ENCODE peak calls at places on chromosomes 6 and 20, in six cellular contexts. J is mesendoderm, Z is neuronal stem cell, H is IMR-90, T is mesenchymal stem cell, O is H1. M is an unnamed sample.

GRCh38 chr6:132236281-132236680 is 165.0 kb downstream of the MOXD1 start:
- DNase-seq in H (peak; percentile 15), O (no peak), T (no peak), Z (no peak), J (no peak), M (no peak)

GRCh38 chr20:22861231-22861980 is 173.7 kb upstream of the SSTR4 start:
- DNase-seq in O (no peak), J (no peak), H (peak; percentile 10), Z (no peak), T (peak; percentile 50), M (no peak)

GRCh38 chr6:163943647-163944395 is 529.3 kb downstream of the QKI start:
- DNase-seq in O (peak; percentile 68), Z (peak; percentile 96), H (peak; percentile 35), T (peak; percentile 24), J (peak; percentile 92), M (peak; percentile 85)

GRCh38 chr20:40686893-40687292 is 2.1 kb downstream of the MAFB start:
- DNase-seq in O (no peak), J (no peak), T (no peak), H (no peak), Z (no peak), M (peak; percentile 33)

GRCh38 chr6:158539363-158539762 is 20.5 kb upstream of the TMEM181 start:
- DNase-seq in O (no peak), Z (no peak), J (no peak), T (no peak), H (no peak), M (peak; percentile 8)

GRCh38 chr20:51696304-51697118 is 71.7 kb downstream of the ATP9A start:
- DNase-seq in O (no peak), T (peak; percentile 50), J (no peak), H (no peak), Z (no peak), M (no peak)

GRCh38 chr6:30759575-30760239 is 15.4 kb upstream of the IER3 start:
- DNase-seq in O (no peak), Z (no peak), T (peak; percentile 97), J (peak; percentile 96), H (peak; percentile 98), M (no peak)

GRCh38 chr6:64732888-64733287 is 974.1 kb downstream of the EYS start:
- DNase-seq in O (no peak), J (peak; percentile 83), H (no peak), Z (no peak), T (peak; percentile 59), M (no peak)

GRCh38 chr6:89527634-89528033 is 94.7 kb downstream of the ANKRD6 start:
- DNase-seq in T (no peak), O (no peak), Z (no peak), H (no peak), J (peak; percentile 54), M (no peak)

GRCh38 chr6:96110878-96111277 is 95.1 kb downstream of the FUT9 start:
- DNase-seq in H (no peak), T (no peak), O (no peak), J (no peak), Z (no peak), M (no peak)

GRCh38 chr20:48329676-48330644 is 497.8 kb downstream of the PREX1 start:
- DNase-seq in T (peak; percentile 16), H (peak; percentile 51), O (no peak), Z (no peak), J (peak; percentile 68), M (peak; percentile 55)

GRCh38 chr6:106997392-106998257 is 23.1 kb upstream of the CD24 start:
- DNase-seq in J (peak; percentile 82), Z (peak; percentile 49), H (peak; percentile 51), T (peak; percentile 38), O (peak; percentile 86), M (peak; percentile 84)

GRCh38 chr20:51930775-51931174 is 128.5 kb upstream of the SALL4 start:
- DNase-seq in O (no peak), H (peak; percentile 68), Z (no peak), J (peak; percentile 51), T (peak; percentile 81), M (no peak)

GRCh38 chr6:108168980-108169800 is 3.4 kb downstream of the NR2E1 start:
- DNase-seq in H (no peak), T (no peak), J (no peak), O (peak; percentile 69), Z (peak; percentile 52), M (peak; percentile 54)

GRCh38 chr20:43389231-43389630 is 68.5 kb upstream of the SRSF6 start:
- DNase-seq in J (no peak), H (no peak), O (no peak), Z (no peak), T (no peak), M (no peak)

GRCh38 chr6:121305957-121306607 is 28.2 kb downstream of the TBC1D32 start:
- DNase-seq in Z (peak; percentile 12), H (peak; percentile 25), J (peak; percentile 59), T (peak; percentile 60), O (no peak), M (no peak)

GRCh38 chr20:12086359-12086758 is 168.7 kb downstream of the BTBD3 start:
- DNase-seq in O (no peak), Z (peak; percentile 20), J (no peak), H (peak; percentile 36), T (no peak), M (no peak)

GRCh38 chr6:155077331-155077730 is 82.2 kb downstream of the TIAM2 start:
- DNase-seq in O (no peak), T (no peak), J (no peak), H (no peak), Z (no peak), M (no peak)

GRCh38 chr6:5098501-5099270 is 13.5 kb downstream of the PPP1R3G start:
- DNase-seq in J (no peak), O (no peak), H (no peak), T (no peak), Z (no peak), M (no peak)

GRCh38 chr6:142356271-142356938 is 54.6 kb downstream of the ADGRG6 start:
- DNase-seq in Z (no peak), O (no peak), J (no peak), H (peak; percentile 50), T (peak; percentile 71), M (no peak)

GRCh38 chr6:29926795-29927427 is 15.4 kb upstream of the HLA-A start:
- DNase-seq in J (no peak), O (peak; percentile 64), T (no peak), H (peak; percentile 73), Z (no peak), M (peak; percentile 76)

GRCh38 chr6:105838156-105838555 is 248.0 kb upstream of the PRDM1 start:
- DNase-seq in O (no peak), J (no peak), Z (no peak), H (peak; percentile 15), T (no peak), M (no peak)

DNA sequence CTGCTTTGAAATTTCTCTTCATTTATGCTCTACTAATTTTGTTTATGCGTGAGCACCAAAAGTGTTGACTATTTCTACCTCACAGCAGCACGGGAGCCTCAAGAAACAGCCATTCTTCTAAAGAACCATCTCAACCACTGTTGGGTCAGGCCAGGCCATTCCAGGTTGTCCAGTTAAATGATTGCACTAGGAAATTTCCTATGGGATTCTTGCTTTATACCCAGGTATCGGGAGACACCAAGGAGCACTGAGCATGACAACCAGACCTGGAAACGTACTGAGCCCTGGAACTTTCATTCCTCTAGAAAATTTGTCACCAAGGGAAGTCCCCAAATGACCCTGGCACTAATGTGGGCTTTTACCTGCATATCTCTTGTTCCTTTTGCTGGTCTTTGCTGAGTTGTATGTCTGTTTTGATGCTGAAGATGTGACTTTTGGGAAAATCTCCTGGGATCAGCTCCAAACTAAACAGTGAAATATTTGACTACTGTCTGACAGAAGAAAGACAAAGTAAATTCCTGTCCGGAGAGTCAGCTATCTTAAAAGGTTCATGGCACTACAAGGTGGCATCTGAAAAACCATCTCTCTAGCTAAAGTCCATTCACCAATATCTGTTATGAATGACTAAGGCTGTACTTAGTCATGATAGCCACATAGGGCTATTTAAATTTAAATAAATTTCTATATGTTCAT is 70.5 kb downstream of the SNAP25 start:
- DNase-seq in H (no peak), O (no peak), T (no peak), J (no peak), Z (no peak), M (no peak)
- H3K27me3 ChIP-seq in H (no peaks in the 10 kb centered on the region), O (no peaks in the 10 kb centered on the region), T (peaks cover 4% of the 10 kb centered on the region), J (no peaks in the 10 kb centered on the region), Z (no peaks in the 10 kb centered on the region), M (no peaks in the 10 kb centered on the region)

DNA sequence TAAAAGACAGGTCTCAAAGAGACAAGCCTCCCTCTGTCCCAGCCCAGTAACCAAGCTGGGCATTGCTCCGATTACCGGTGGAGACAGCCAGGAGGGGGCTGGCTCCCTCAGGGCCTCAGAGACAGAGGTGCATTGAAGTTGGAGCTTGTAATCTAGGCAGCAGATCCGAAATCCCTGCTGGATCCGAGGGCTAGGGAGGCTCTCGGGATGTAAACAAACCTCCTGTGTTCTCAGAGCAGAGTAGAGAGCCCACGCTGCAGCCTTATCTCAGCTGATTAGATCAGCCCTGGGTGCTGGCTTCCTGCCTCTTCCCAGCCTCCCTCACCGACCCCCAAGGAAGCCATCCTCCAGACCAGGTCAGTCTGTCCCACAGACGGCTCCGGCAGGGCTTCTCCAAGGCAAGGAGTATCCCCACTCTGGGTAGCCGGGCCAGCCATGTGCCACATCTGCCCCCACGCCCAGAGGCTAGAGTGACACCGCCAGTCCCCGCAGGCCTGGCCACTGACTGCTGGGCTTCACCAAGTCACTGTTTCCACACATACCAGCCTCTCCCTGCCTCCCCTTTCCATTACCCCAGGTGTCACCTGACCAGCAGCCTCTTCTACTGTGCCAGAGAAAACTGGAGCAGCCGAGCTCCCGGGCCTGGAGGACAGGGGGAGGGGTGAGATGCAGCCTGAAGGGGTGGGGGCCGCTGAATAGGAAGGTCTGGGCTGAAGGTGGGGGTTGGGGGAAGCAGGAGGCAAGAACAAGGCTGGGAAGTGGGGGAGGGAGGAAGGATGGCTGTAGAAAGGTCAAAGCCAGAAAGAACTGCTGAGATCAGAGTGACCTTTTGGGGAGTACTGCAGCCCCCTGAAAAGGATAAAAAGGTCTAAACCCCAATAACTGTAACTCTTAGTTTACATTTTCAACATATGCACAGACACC is 6.0 kb downstream of the SDC4 start:
- DNase-seq in T (peak; percentile 77), O (peak; percentile 63), J (peak; percentile 98), Z (no peak), H (peak; percentile 74), M (peak; percentile 82)
- H3K18ac ChIP-seq in T (peak overlapping the region; percentile 94), O (peak overlapping the region; percentile 90), J (peak overlapping the region; percentile 84), Z (peak overlapping the region; percentile 61), H (peak overlapping the region; percentile 70), M (peak overlapping the region; percentile 70)

DNA sequence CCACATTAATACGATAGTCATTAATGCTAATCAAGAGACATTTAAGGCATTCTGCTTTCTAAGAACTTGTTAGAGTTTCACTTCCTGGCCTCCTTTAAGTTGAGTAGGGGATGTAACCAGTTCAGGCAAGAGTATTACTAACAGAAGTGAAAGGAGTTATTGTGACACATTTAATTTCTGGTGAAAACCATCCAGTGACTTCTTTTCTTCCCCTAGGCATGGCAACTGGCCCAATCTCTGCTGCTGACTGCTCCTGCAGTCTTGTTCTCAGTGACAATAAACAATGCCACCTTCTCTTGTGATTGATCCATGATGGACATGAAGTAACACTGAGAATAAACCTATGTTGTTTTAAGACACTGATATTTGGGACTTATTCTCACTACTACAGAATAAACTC is 130.9 kb upstream of the DEFB112 start:
- DNase-seq in J (no peak), T (no peak), O (no peak), H (no peak), Z (no peak), M (no peak)
- H3K27me3 ChIP-seq in J (no peaks in the 10 kb centered on the region), T (no peaks in the 10 kb centered on the region), O (no peaks in the 10 kb centered on the region), H (no peaks in the 10 kb centered on the region), Z (no peaks in the 10 kb centered on the region), M (no peaks in the 10 kb centered on the region)

DNA sequence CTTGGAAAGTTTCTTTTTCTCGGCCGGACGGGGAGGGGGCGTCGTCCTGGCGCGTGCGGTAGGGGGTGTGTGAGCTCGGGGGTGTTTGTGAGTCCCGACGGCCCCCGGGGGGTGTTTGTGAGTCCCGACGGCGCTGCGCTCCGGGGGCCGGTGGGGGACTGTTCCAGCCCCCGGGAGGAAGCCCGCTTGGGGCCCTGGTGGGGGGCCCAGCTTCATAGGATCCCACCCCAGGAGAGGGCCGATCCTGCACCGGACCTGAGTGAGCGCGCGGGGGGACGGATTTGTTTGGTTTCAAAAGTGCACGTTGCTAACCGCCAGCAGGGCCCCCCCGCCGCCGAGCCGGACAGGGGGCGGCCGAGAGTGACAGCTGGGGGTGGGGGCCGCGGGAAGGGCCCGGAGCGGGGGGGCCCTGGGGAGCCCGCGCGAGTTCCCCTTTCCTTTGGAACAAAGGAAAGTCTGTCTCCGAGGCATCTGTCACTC is 441 bp downstream of the TGIF2 start:
- DNase-seq in J (no peak), O (no peak), H (no peak), Z (no peak), T (peak; percentile 47), M (no peak)
- H3K18ac ChIP-seq in J (peak overlapping the region; percentile 99), O (no peak overlapping the region), H (no peak overlapping the region), Z (peak overlapping the region; percentile 98), T (peak overlapping the region; percentile 95), M (peak overlapping the region; percentile 29)